ENCODE peak calls at places on chromosomes 6 and 20, in eight cellular contexts. T, K, W, C, O, Y, V and P are unnamed samples. For H3K4me1, the result is how much of the 10 kb centered on the place peaks cover.

GRCh38 chr6:18293192-18293904 is 29.0 kb upstream of the DEK start:
- DNase-seq in Y (no peak), C (no peak), O (no peak), K (no peak), T (no peak), V (no peak), W (no peak), P (no peak)

GRCh38 chr20:11853359-11853758 is 64.3 kb upstream of the BTBD3 start:
- DNase-seq in Y (no peak), K (no peak), V (no peak), T (no peak), W (no peak), C (no peak), O (no peak), P (no peak)

GRCh38 chr6:132007474-132008190 is 56.5 kb upstream of the CCN2 start:
- DNase-seq in W (no peak), O (no peak), T (no peak), V (no peak), C (no peak), Y (no peak), K (no peak), P (no peak)

GRCh38 chr6:119626884-119627619 is 277.5 kb upstream of the MAN1A1 start:
- DNase-seq in T (no peak), Y (no peak), V (no peak), K (no peak), O (no peak), W (no peak), C (no peak), P (no peak)

GRCh38 chr6:151215999-151216398 is 23.8 kb upstream of the AKAP12 start:
- DNase-seq in V (no peak), K (no peak), Y (no peak), T (no peak), W (no peak), C (no peak), O (no peak), P (no peak)

GRCh38 chr6:83883240-83883639 is 23.8 kb downstream of the CYB5R4 start:
- DNase-seq in V (no peak), O (no peak), T (no peak), K (no peak), Y (peak), W (no peak), C (no peak), P (no peak)

GRCh38 chr6:125304970-125305369 is 3.2 kb upstream of the HDDC2 start:
- DNase-seq in Y (no peak), C (no peak), V (no peak), W (no peak), K (no peak), T (no peak), O (no peak), P (no peak)

GRCh38 chr6:21731411-21732031 is 138.0 kb downstream of the SOX4 start:
- DNase-seq in V (no peak), C (no peak), W (no peak), T (no peak), O (peak), K (no peak), Y (peak), P (no peak)

GRCh38 chr6:2738373-2738979 is 12.2 kb downstream of the MYLK4 start:
- DNase-seq in T (peak), K (no peak), C (peak), W (no peak), Y (peak), O (peak), V (no peak), P (no peak)

GRCh38 chr20:16580127-16580526 is 6.9 kb upstream of the KIF16B start:
- DNase-seq in C (no peak), W (no peak), Y (no peak), V (peak), T (no peak), O (no peak), K (no peak), P (no peak)

GRCh38 chr6:71544028-71544427 is 255.4 kb downstream of the OGFRL1 start:
- DNase-seq in V (no peak), T (no peak), K (no peak), Y (no peak), C (no peak), O (no peak), W (no peak), P (no peak)

GRCh38 chr6:39279539-39279938 is 34.7 kb downstream of the KCNK17 start:
- DNase-seq in T (no peak), O (no peak), Y (no peak), K (no peak), V (no peak), C (peak), W (no peak), P (no peak)

GRCh38 chr20:23652371-23652770 is 14.6 kb upstream of the CST3 start:
- DNase-seq in K (no peak), W (no peak), O (no peak), T (no peak), Y (no peak), V (no peak), C (no peak), P (no peak)

GRCh38 chr6:105781905-105782304 is 304.2 kb upstream of the PRDM1 start:
- DNase-seq in V (no peak), T (no peak), Y (no peak), C (no peak), W (no peak), K (no peak), O (no peak), P (no peak)

GRCh38 chr6:157223486-157223885 is 99.8 kb downstream of the TMEM242 start:
- DNase-seq in V (no peak), O (no peak), W (peak), T (no peak), K (no peak), C (no peak), Y (no peak), P (no peak)

GRCh38 chr20:22403860-22404608 is 180.3 kb downstream of the FOXA2 start:
- DNase-seq in T (no peak), V (no peak), O (no peak), C (no peak), K (no peak), Y (no peak), W (no peak), P (no peak)

GRCh38 chr6:136873733-136874132 is 48.4 kb upstream of the SLC35D3 start:
- DNase-seq in Y (peak), O (no peak), V (no peak), W (no peak), K (no peak), T (no peak), C (no peak), P (no peak)

GRCh38 chr6:110513001-110513400 is 36.6 kb upstream of the SLC22A16 start:
- DNase-seq in K (no peak), T (no peak), Y (peak), W (no peak), C (no peak), O (no peak), V (no peak), P (no peak)

GRCh38 chr6:80457044-80457933 is 350.8 kb downstream of the BCKDHB start:
- DNase-seq in K (peak), V (peak), O (no peak), Y (peak), T (peak), W (peak), C (peak), P (no peak)

GRCh38 chr6:20808984-20809383 is 274.7 kb downstream of the CDKAL1 start:
- DNase-seq in O (no peak), K (no peak), W (no peak), Y (no peak), T (no peak), V (no peak), C (no peak), P (no peak)

GRCh38 chr20:32685541-32686529 is 12.1 kb upstream of the C20orf203 start:
- DNase-seq in W (no peak), T (no peak), V (peak), C (no peak), O (no peak), Y (no peak), K (no peak), P (no peak)

GRCh38 chr6:89509719-89510339 is 76.9 kb downstream of the ANKRD6 start:
- DNase-seq in K (no peak), Y (peak), V (peak), T (no peak), W (no peak), O (no peak), C (peak), P (no peak)

GRCh38 chr6:146850238-146850896 is 251.6 kb downstream of the ADGB start:
- DNase-seq in W (no peak), T (no peak), Y (no peak), V (no peak), C (no peak), O (no peak), K (peak), P (no peak)

GRCh38 chr6:6631526-6632276 is 43.2 kb downstream of the LY86 start:
- DNase-seq in V (no peak), T (no peak), W (no peak), O (no peak), C (no peak), K (no peak), Y (no peak), P (no peak)

GRCh38 chr6:151240036-151240685 is 394 bp downstream of the AKAP12 start:
- DNase-seq in Y (peak), W (peak), V (peak), O (peak), C (peak), T (peak), K (peak), P (no peak)

GRCh38 chr6:112466378-112467151 is 119.4 kb downstream of the RFPL4B start:
- DNase-seq in W (no peak), O (no peak), T (no peak), Y (no peak), C (no peak), K (no peak), V (no peak), P (no peak)

GRCh38 chr6:7691675-7692452 is 34.0 kb upstream of the BMP6 start:
- DNase-seq in T (no peak), V (peak), W (no peak), C (no peak), K (no peak), Y (peak), O (peak), P (no peak)

GRCh38 chr6:168314948-168315347 is 4.6 kb downstream of the DACT2 start:
- DNase-seq in W (no peak), Y (no peak), V (no peak), O (no peak), T (no peak), K (no peak), C (no peak), P (no peak)

GRCh38 chr20:833121-833449 is 430 bp upstream of the FAM110A start:
- DNase-seq in T (no peak), C (no peak), O (no peak), Y (no peak), K (no peak), V (no peak), W (no peak), P (no peak)

GRCh38 chr6:119147101-119148053 is 68.9 kb upstream of the FAM184A start:
- DNase-seq in O (peak), V (peak), K (peak), Y (peak), C (peak), W (peak), T (peak), P (no peak)

GRCh38 chr20:19974621-19975435 is 42.3 kb upstream of the NAA20 start:
- DNase-seq in C (peak), K (peak), V (peak), Y (peak), W (peak), T (peak), O (peak), P (no peak)
- H3K4me1 ChIP-seq in C (half or more), K (under half), V (half or more), Y (under half), W (half or more), T (under half), O (under half), P (half or more)

GRCh38 chr6:14896475-14896874 is 349.4 kb upstream of the JARID2 start:
- DNase-seq in C (no peak), T (no peak), O (no peak), V (no peak), K (no peak), Y (no peak), W (no peak), P (no peak)

GRCh38 chr6:14903176-14904088 is 342.4 kb upstream of the JARID2 start:
- DNase-seq in K (no peak), T (no peak), Y (no peak), W (no peak), V (no peak), O (no peak), C (no peak), P (no peak)

GRCh38 chr6:14894105-14894504 is 351.8 kb upstream of the JARID2 start:
- DNase-seq in O (no peak), Y (no peak), V (no peak), T (no peak), W (no peak), K (no peak), C (no peak), P (no peak)

GRCh38 chr6:14900919-14901318 is 344.9 kb upstream of the JARID2 start:
- DNase-seq in V (no peak), W (no peak), K (no peak), C (no peak), O (no peak), Y (no peak), T (no peak), P (no peak)

GRCh38 chr6:14897836-14898235 is 348.0 kb upstream of the JARID2 start:
- DNase-seq in W (no peak), C (no peak), V (no peak), Y (no peak), O (no peak), T (no peak), K (no peak), P (no peak)
- TF ChIP-seq POLR2A in W (no peak), C (no peak), V (no peak), Y (no peak), O (no peak), T (no peak), K (no peak), P (no peak)

GRCh38 chr6:28446818-28447511 is 3.7 kb upstream of the ZSCAN23 start:
- DNase-seq in O (no peak), V (peak), Y (peak), K (no peak), W (no peak), T (no peak), C (no peak), P (no peak)
- H3K4me3 ChIP-seq in O (peak), V (peak), Y (peak), K (peak), W (peak), T (peak), C (no peak), P (peak)

GRCh38 chr20:41249371-41249770 is 68.2 kb downstream of the ZHX3 start:
- DNase-seq in O (no peak), C (no peak), Y (peak), W (peak), K (peak), T (peak), V (peak), P (no peak)
- H3K4me1 ChIP-seq in O (under half), C (half or more), Y (half or more), W (half or more), K (under half), T (under half), V (half or more), P (under half)

GRCh38 chr20:63628246-63628975 is 1.5 kb upstream of the GMEB2 start:
- DNase-seq in V (peak), O (peak), K (peak), T (peak), W (no peak), C (peak), Y (peak), P (no peak)

GRCh38 chr20:63625771-63626423 is 1.0 kb downstream of the GMEB2 start:
- DNase-seq in W (no peak), O (no peak), V (peak), C (no peak), Y (no peak), T (peak), K (peak), P (no peak)

GRCh38 chr20:63627129-63627699 is 313 bp upstream of the GMEB2 start:
- DNase-seq in K (peak), Y (peak), T (peak), V (peak), C (peak), O (peak), W (peak), P (peak)

GRCh38 chr20:63627700-63628245 is 872 bp upstream of the GMEB2 start:
- DNase-seq in T (peak), O (no peak), W (peak), V (no peak), C (no peak), K (no peak), Y (no peak), P (no peak)

GRCh38 chr20:63626424-63627128 is at the start of gene GMEB2:
- DNase-seq in K (peak), O (peak), Y (no peak), C (peak), T (peak), W (peak), V (peak), P (no peak)
- TF ChIP-seq POLR2A in K (peak), O (peak), Y (no peak), C (no peak), T (peak), W (peak), V (no peak), P (peak)

GRCh38 chr6:31729515-31729978 is 448 bp upstream of the DDAH2 start:
- DNase-seq in T (peak), C (peak), V (peak), K (peak), W (peak), O (peak), Y (peak), P (no peak)
- H3K4me3 ChIP-seq in T (peak), C (peak), V (peak), K (peak), W (peak), O (peak), Y (peak), P (peak)

DNA sequence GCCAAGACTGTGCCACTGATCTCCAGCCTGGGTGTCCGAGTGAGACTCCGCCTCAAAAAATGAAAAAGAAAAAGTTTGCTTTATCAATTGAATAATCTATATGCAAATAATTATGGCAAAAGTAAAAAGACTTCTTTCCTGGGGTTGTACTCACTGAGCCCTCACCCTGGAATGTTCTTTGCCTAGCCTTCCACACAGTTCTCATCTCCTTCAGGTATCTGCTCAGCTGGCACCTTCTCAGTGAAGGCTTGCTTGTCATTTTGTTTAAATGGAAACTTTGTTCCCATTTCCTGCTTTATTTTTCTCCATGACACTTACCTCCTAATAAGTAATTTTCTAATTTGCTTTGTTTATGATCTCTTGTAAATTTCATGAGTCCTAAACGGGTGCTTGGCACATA is 96.7 kb downstream of the SGK1 start:
- DNase-seq in Y (no peak), W (no peak), T (no peak), O (no peak), C (no peak), K (no peak), V (no peak), P (no peak)
- H3K4me1 ChIP-seq in Y (under half), W (under half), T (under half), O (under half), C (under half), K (under half), V (under half), P (under half)

DNA sequence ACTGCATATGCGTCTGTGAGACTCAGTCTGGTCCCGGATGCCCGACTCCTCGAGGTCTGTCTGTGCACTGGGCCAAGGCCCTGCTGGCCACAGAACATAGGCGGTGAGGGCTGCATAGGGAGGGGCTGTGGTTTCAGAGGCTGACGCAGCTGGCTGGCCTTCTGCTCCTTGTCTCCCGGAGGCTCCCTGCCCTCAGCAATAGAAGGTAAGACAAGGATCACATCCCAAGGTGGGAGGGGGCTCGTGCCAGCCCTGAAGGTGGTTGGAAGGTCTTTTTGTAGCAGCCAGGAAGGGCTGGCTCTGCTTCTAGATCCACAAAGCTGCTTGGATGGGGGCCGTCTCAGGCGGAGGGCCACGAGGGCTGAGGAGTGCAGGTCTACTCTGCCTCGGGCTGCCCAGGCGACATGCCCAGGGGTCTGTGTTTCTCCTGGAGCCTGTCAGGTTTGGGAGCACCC is 239.8 kb upstream of the SULF2 start:
- DNase-seq in Y (no peak), C (no peak), W (peak), T (peak), K (peak), O (no peak), V (peak), P (no peak)
- TF ChIP-seq POLR2A in Y (no peak), C (no peak), W (no peak), T (peak), K (no peak), O (no peak), V (no peak), P (no peak)

DNA sequence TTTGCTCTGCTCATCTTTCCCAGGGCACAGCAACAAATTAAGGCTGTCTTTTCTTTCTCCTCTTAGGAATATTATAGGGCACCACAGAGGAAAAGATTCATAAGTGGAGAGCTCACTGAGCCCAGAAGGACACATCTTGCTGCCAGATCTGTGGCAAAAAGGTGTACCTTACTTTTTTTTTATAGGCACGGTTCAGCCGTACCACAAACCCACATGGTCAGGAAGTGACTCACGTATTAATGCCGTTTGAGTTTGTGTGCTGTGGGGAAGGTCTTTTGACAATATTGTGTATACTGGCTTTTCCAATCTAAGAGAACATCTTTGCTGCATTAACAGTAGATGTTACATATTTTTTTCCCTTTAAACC is 28.4 kb downstream of the PAQR8 start:
- DNase-seq in W (no peak), T (no peak), C (no peak), O (no peak), K (no peak), V (no peak), Y (peak), P (no peak)
- H3K4me3 ChIP-seq in W (no peak), T (no peak), C (no peak), O (no peak), K (no peak), V (no peak), Y (no peak), P (peak)